ENCODE peak calls at places on chromosomes 3 and 15, in six cellular contexts. J is transverse colon; X is psoas muscle; O is CD8-positive, alpha-beta memory T cell; R is cardiac muscle cell; A is H1. C is an unnamed sample.

GRCh38 chr3:179943097-179943880 is 93.4 kb downstream of the PEX5L start:
- DNase-seq in J (no peak), X (no peak), O (no peak), R (no peak), A (no peak), C (no peak)

GRCh38 chr3:192063570-192063969 is 602.6 kb downstream of the PYDC2 start:
- DNase-seq in J (peak), X (peak), O (no peak), R (peak), A (peak), C (peak)

GRCh38 chr15:59148160-59148810 is 43.3 kb downstream of the CCNB2 start:
- DNase-seq in J (no peak), X (no peak), O (no peak), R (peak), A (no peak), C (no peak)

GRCh38 chr3:172125963-172126403 is 86.6 kb downstream of the FNDC3B start:
- DNase-seq in J (peak), X (peak), O (no peak), R (peak), A (no peak), C (no peak)

GRCh38 chr15:96053039-96054021 is 277.2 kb upstream of the NR2F2 start:
- DNase-seq in J (peak), X (peak), O (no peak), R (peak), A (peak), C (peak)

GRCh38 chr3:140053011-140053702 is 118.2 kb downstream of the CLSTN2 start:
- DNase-seq in J (peak), X (no peak), O (no peak), R (no peak), A (no peak), C (no peak)

GRCh38 chr15:91407237-91407889 is 307.3 kb downstream of the SV2B start:
- DNase-seq in J (no peak), X (no peak), O (no peak), R (peak), A (no peak), C (no peak)

GRCh38 chr3:55292360-55292759 is 194.7 kb downstream of the WNT5A start:
- DNase-seq in J (no peak), X (no peak), O (no peak), R (no peak), A (peak), C (no peak)

GRCh38 chr3:159762238-159762637 is 226.4 kb upstream of the IL12A start:
- DNase-seq in J (no peak), X (no peak), O (no peak), R (no peak), A (no peak), C (no peak)

GRCh38 chr3:183161552-183162345 is 785 bp downstream of the LAMP3 start:
- DNase-seq in J (no peak), X (no peak), O (peak), R (peak), A (peak), C (no peak)

GRCh38 chr15:101091080-101092017 is 160.5 kb downstream of the CHSY1 start:
- DNase-seq in J (no peak), X (peak), O (no peak), R (peak), A (no peak), C (peak)

GRCh38 chr3:126746395-126747177 is 42.5 kb downstream of the CHCHD6 start:
- DNase-seq in J (no peak), X (no peak), O (no peak), R (peak), A (no peak), C (peak)

GRCh38 chr3:126304291-126304690 is 52.9 kb downstream of the KLF15 start:
- DNase-seq in J (no peak), X (no peak), O (no peak), R (no peak), A (no peak), C (no peak)

GRCh38 chr15:65829150-65829764 is 37.2 kb upstream of the DENND4A start:
- DNase-seq in J (no peak), X (no peak), O (peak), R (peak), A (no peak), C (no peak)

GRCh38 chr15:47674576-47675232 is 42.6 kb upstream of the SEMA6D start:
- DNase-seq in J (no peak), X (no peak), O (no peak), R (no peak), A (no peak), C (no peak)

GRCh38 chr15:98155356-98155755 is 194.9 kb downstream of the ARRDC4 start:
- DNase-seq in J (no peak), X (no peak), O (no peak), R (no peak), A (no peak), C (no peak)
- H3K27ac ChIP-seq in J (no peak), X (no peak), O (no peak), R (no peak), A (no peak), C (no peak)

GRCh38 chr3:143222505-143222904 is 102.9 kb downstream of the CHST2 start:
- DNase-seq in J (no peak), X (no peak), O (no peak), R (no peak), A (no peak), C (no peak)
- H3K27ac ChIP-seq in J (no peak), X (no peak), O (no peak), R (no peak), A (no peak), C (no peak)

DNA sequence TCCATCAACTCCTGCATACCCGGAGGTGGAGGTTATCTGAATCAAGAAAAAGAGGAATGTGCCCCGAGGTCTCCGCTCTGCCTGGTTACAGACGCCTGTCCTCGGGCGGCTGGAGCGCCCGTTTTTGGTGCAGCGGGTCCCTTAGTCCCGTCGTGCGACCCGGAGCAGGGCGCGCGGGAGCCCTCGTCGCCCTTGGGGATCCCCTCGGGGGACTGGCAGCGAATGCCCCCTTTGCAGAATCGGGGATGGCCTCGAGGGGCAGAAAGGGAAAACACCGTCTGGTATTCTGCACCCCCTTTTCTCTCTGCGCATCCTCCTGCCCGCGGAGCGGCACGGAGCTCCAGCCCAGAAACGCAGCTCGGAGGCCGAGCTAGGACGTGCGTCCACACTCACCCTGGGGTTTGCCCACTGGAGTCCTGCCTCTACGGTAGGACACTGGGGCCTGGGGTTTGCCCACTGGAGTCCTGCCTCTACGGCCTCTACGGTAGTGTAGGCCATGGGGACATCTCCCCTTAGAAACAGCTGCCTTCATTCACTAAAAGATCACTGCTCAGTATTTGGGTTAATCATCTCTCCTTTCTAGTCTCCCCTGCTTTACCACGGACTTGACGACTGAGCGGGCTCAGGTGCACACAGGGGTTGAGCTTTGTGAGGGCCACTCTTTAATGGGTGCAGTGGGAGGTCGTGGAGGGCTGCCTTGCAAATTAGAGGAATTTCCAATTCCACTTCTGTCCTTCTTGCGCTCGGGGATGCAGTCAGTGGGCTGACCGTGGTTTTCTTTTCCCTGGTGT is 2.4 kb downstream of the PTPRG start:
- DNase-seq in J (no peak), X (no peak), O (no peak), R (no peak), A (peak), C (no peak)
- H3K27ac ChIP-seq in J (peak), X (peak), O (no peak), R (no peak), A (no peak), C (peak)

GRCh38 chr3:4850211-4850927 is 128.9 kb upstream of the BHLHE40 start:
- DNase-seq in J (no peak), X (no peak), O (no peak), R (no peak), A (no peak), C (no peak)

GRCh38 chr3:4849739-4850138 is 129.5 kb upstream of the BHLHE40 start:
- DNase-seq in J (no peak), X (no peak), O (no peak), R (no peak), A (no peak), C (no peak)

GRCh38 chr3:4852780-4853748 is 126.2 kb upstream of the BHLHE40 start:
- DNase-seq in J (no peak), X (no peak), O (no peak), R (peak), A (no peak), C (no peak)

GRCh38 chr3:4849136-4849535 is 130.1 kb upstream of the BHLHE40 start:
- DNase-seq in J (no peak), X (no peak), O (no peak), R (no peak), A (no peak), C (no peak)

GRCh38 chr3:4850928-4851265 is 128.3 kb upstream of the BHLHE40 start:
- DNase-seq in J (no peak), X (no peak), O (peak), R (no peak), A (no peak), C (no peak)
- H3K27ac ChIP-seq in J (no peak), X (no peak), O (peak), R (no peak), A (no peak), C (no peak)

DNA sequence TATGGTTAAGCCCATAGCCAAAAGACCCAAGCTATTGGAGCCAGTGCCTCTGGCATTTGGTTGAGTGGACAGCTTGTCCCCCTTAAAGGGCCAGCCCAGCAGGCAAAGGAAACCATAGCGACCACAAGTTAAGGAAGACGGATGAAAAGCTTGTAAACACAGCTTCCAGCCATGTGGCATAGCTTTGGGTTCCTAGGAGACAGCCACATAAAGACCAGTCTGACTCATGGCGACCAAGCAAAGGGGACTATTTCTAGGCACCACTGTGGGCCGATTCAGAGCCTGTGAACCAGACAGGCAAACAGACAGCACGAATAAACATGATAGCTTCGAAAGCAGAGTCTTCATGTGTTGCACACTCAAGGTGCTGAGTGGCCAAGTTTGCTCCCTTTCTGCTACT is 30.5 kb upstream of the SRGAP3 start:
- DNase-seq in J (no peak), X (no peak), O (no peak), R (no peak), A (no peak), C (no peak)
- H3K27ac ChIP-seq in J (no peak), X (no peak), O (no peak), R (no peak), A (no peak), C (no peak)

GRCh38 chr15:94064676-94065313 is 166.6 kb upstream of the MCTP2 start:
- DNase-seq in J (no peak), X (no peak), O (no peak), R (no peak), A (no peak), C (no peak)
- H3K27ac ChIP-seq in J (no peak), X (no peak), O (no peak), R (no peak), A (no peak), C (no peak)

C was measured in testis.